ENCODE peak calls at places on chromosome X, in seven cellular contexts. Q is GM12878, G is PC-3, D is IMR-90, C is GM23338, A is H9, J is astrocyte. L is an unnamed sample.

GRCh38 chrX:109927663-109928273 is 75.1 kb upstream of the TMEM164 start:
- DNase-seq in Q (no peak), G (no peak), D (no peak), C (no peak), A (no peak), J (no peak), L (no peak)

GRCh38 chrX:73850124-73851013 is 287.4 kb downstream of the CHIC1 start:
- DNase-seq in Q (peak; percentile 62), G (peak; percentile 58), D (peak; percentile 38), C (peak; percentile 36), A (no peak), J (peak; percentile 29), L (peak; percentile 74)

GRCh38 chrX:108198420-108198819 is 106.8 kb downstream of the ATG4A start:
- DNase-seq in Q (no peak), G (no peak), D (no peak), C (no peak), A (no peak), J (no peak), L (no peak)

GRCh38 chrX:43940811-43941210 is 32.4 kb downstream of the NDP start:
- DNase-seq in Q (no peak), G (peak; percentile 68), D (peak; percentile 42), C (peak; percentile 20), A (peak; percentile 35), J (peak; percentile 61), L (no peak)

GRCh38 chrX:116961872-116962582 is 499.3 kb upstream of the CT83 start:
- DNase-seq in Q (no peak), G (peak; percentile 14), D (no peak), C (peak; percentile 8), A (peak; percentile 67), J (no peak), L (peak; percentile 44)

GRCh38 chrX:24282381-24283121 is 31.3 kb downstream of the SUPT20HL2 start:
- DNase-seq in Q (no peak), G (no peak), D (peak; percentile 31), C (peak; percentile 12), A (no peak), J (no peak), L (peak; percentile 17)

GRCh38 chrX:119045884-119046283 is 26.9 kb upstream of the CT47C1 start:
- DNase-seq in Q (no peak), G (peak; percentile 45), D (no peak), C (no peak), A (no peak), J (no peak), L (no peak)

GRCh38 chrX:131841496-131842410 is 181.3 kb upstream of the STK26 start:
- DNase-seq in Q (no peak), G (peak; percentile 78), D (peak; percentile 38), C (peak; percentile 79), A (peak; percentile 68), J (peak; percentile 12), L (peak; percentile 82)

GRCh38 chrX:77628294-77629025 is 157.6 kb downstream of the ATRX start:
- DNase-seq in Q (no peak), G (peak; percentile 40), D (no peak), C (no peak), A (no peak), J (no peak), L (peak; percentile 46)

GRCh38 chrX:34521563-34521962 is 135.5 kb downstream of the TMEM47 start:
- DNase-seq in Q (no peak), G (peak; percentile 19), D (peak; percentile 2), C (peak; percentile 52), A (peak; percentile 38), J (no peak), L (no peak)

GRCh38 chrX:119132961-119133360 is 5.3 kb upstream of the KIAA1210 start:
- DNase-seq in Q (no peak), G (no peak), D (no peak), C (no peak), A (no peak), J (no peak), L (peak; percentile 79)

GRCh38 chrX:103571121-103571520 is 14.2 kb upstream of the TCEAL4 start:
- DNase-seq in Q (no peak), G (no peak), D (no peak), C (no peak), A (no peak), J (no peak), L (no peak)

GRCh38 chrX:119145241-119145653 is 17.6 kb upstream of the KIAA1210 start:
- DNase-seq in Q (no peak), G (peak; percentile 62), D (no peak), C (peak; percentile 48), A (peak; percentile 29), J (no peak), L (peak; percentile 63)

GRCh38 chrX:2503591-2504500 is 3.1 kb upstream of the DHRSX start:
- DNase-seq in Q (no peak), G (no peak), D (no peak), C (no peak), A (no peak), J (no peak), L (no peak)

GRCh38 chrX:31279359-31279758 is 207.5 kb upstream of the FTHL17 start:
- DNase-seq in Q (no peak), G (peak; percentile 3), D (peak; percentile 26), C (peak; percentile 26), A (peak; percentile 30), J (no peak), L (no peak)

GRCh38 chrX:31280580-31280979 is 208.7 kb upstream of the FTHL17 start:
- DNase-seq in Q (no peak), G (no peak), D (no peak), C (no peak), A (no peak), J (no peak), L (no peak)
- H2AFZ ChIP-seq in Q (no peak overlapping the region), G (no peak overlapping the region), D (no peak overlapping the region), C (no peak overlapping the region), A (no peak overlapping the region), J (no peak overlapping the region), L (no peak overlapping the region)

DNA sequence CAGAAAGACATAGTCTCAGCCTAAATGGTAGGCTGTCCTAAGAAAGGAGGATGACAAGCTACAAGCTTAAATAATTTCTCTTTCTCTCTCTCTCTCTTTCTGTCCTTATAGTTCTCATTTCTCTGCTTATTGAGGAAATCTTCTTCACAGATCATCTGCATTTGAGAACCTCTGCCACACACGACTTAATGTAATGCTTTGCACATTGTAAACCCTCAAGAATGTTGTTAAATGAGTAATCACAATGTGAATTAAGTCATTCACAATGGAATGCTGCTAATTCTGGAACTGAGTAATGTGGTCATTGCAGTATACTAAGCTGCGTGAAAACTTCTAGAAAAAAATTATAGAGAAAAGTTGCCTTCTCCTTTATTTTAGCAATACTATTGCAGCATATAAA is 508.9 kb upstream of the FTHL17 start:
- DNase-seq in Q (no peak), G (no peak), D (peak; percentile 52), C (peak; percentile 5), A (no peak), J (peak; percentile 86), L (no peak)
- H3K4me2 ChIP-seq in Q (no peak overlapping the region), G (no peak overlapping the region), D (peak overlapping the region; percentile 46), C (peak overlapping the region; percentile 49), A (peak overlapping the region; percentile 33), J (peak overlapping the region; percentile 61), L (no peak overlapping the region)

GRCh38 chrX:95330292-95330691 is 1354.3 kb upstream of the DIAPH2 start:
- DNase-seq in Q (no peak), G (no peak), D (no peak), C (no peak), A (no peak), J (no peak), L (no peak)

DNA sequence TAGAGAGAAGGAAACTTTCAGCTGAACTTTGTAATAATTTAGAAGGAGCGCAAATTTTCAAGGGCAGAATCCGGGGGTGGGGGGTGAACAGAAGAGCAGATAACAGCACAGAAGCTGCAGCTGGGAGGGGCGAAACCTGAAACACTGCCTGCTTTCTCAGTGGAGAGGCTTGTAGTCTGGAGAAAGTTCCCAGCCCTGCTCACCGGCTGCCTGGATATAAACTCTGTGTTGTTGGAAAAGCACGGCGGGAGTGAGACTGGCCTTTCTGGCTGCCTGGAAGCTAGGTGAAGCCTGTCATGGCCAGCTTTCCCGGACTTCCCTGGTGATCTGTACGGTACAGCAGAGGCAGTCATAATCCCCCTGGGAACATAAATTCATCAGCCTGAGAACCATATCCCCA is 1352.1 kb upstream of the DIAPH2 start:
- DNase-seq in Q (no peak), G (no peak), D (no peak), C (no peak), A (no peak), J (no peak), L (no peak)
- H2AFZ ChIP-seq in Q (no peak overlapping the region), G (no peak overlapping the region), D (no peak overlapping the region), C (peak overlapping the region; percentile 5), A (no peak overlapping the region), J (no peak overlapping the region), L (no peak overlapping the region)

GRCh38 chrX:5388087-5388486 is 840.6 kb downstream of the NLGN4X start:
- DNase-seq in Q (no peak), G (no peak), D (no peak), C (no peak), A (no peak), J (no peak), L (peak; percentile 81)
- H3K4me2 ChIP-seq in Q (no peak overlapping the region), G (no peak overlapping the region), D (no peak overlapping the region), C (no peak overlapping the region), A (no peak overlapping the region), J (no peak overlapping the region), L (peak overlapping the region; percentile 24)

DNA sequence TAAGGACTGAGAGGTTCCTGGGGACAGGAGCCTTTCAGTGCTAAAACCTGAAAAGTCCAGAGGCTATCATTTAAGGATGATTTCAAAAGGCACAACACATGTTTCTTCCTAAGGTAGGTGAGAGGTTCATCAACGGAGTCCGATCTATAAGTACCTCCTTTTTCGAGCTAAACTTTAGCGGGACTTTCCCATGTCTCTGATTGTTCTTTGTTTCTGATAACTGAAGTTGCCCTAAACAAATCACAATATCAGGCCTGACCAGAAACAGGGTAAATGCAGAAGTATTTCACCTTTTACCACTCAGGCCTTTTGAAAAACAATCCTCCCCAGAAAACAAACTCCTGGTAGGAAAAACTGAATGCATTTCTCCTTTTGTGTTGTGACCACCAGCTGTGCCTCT is 17.6 kb downstream of the PIR start:
- DNase-seq in Q (no peak), G (no peak), D (no peak), C (peak; percentile 15), A (no peak), J (no peak), L (no peak)
- H2AFZ ChIP-seq in Q (no peak overlapping the region), G (peak overlapping the region; percentile 46), D (no peak overlapping the region), C (no peak overlapping the region), A (no peak overlapping the region), J (no peak overlapping the region), L (no peak overlapping the region)

L was measured in Karpas-422.